ENCODE peak calls at places on chromosomes 6 and 20, in nine cellular contexts. M is GM12864; Y is progenitor cell of endocrine pancreas; S is skeletal muscle cell; P is stimulated activated CD8-positive, alpha-beta memory T cell treated with anti-CD3 and anti-CD28 coated beads, Interleukin-4, amount 100 ng/mL, for 4 hours; D is activated naive CD4-positive, alpha-beta T cell; N is nephron progenitor cell; L is iPS DF 6.9; A is Right ventricle myocardium inferior. F is an unnamed sample.

GRCh38 chr6:75285156-75285639 is 606 bp upstream of the TMEM30A start:
- DNase-seq in M (no peak), Y (no peak), S (no peak), P (no peak), D (no peak), N (no peak), L (no peak), A (no peak), F (no peak)

GRCh38 chr20:3221398-3222226 is 12.3 kb downstream of the ITPA start:
- DNase-seq in M (no peak), Y (no peak), S (no peak), P (no peak), D (no peak), N (no peak), L (no peak), A (peak; percentile 28), F (no peak)

GRCh38 chr20:90651-91050 is 3.2 kb downstream of the DEFB125 start:
- DNase-seq in M (no peak), Y (no peak), S (no peak), P (no peak), D (no peak), N (no peak), L (no peak), A (no peak), F (no peak)

GRCh38 chr6:28258877-28259777 is at the start of gene NKAPL:
- DNase-seq in M (no peak), Y (no peak), S (no peak), P (peak; percentile 42), D (peak; percentile 9), N (no peak), L (no peak), A (peak; percentile 92), F (no peak)

GRCh38 chr20:58524814-58525213 is 9.6 kb upstream of the APCDD1L start:
- DNase-seq in M (no peak), Y (no peak), S (no peak), P (no peak), D (no peak), N (no peak), L (no peak), A (no peak), F (no peak)

GRCh38 chr6:159044899-159045727 is at the start of gene TAGAP:
- DNase-seq in M (peak; percentile 85), Y (no peak), S (no peak), P (peak; percentile 67), D (peak; percentile 57), N (no peak), L (no peak), A (peak; percentile 89), F (no peak)

GRCh38 chr20:17488916-17489600 is 42.1 kb downstream of the BFSP1 start:
- DNase-seq in M (no peak), Y (no peak), S (no peak), P (no peak), D (no peak), N (no peak), L (no peak), A (no peak), F (no peak)

GRCh38 chr6:140915001-140915950 is 1217.4 kb upstream of the GJE1 start:
- DNase-seq in M (no peak), Y (no peak), S (peak; percentile 28), P (no peak), D (no peak), N (no peak), L (no peak), A (no peak), F (peak; percentile 29)

GRCh38 chr6:82270791-82271392 is 23.3 kb upstream of the IBTK start:
- DNase-seq in M (no peak), Y (no peak), S (no peak), P (no peak), D (no peak), N (no peak), L (no peak), A (no peak), F (no peak)

GRCh38 chr6:124984668-124985338 is 22.6 kb downstream of the RNF217 start:
- DNase-seq in M (no peak), Y (no peak), S (no peak), P (no peak), D (no peak), N (no peak), L (no peak), A (no peak), F (no peak)

GRCh38 chr6:29941476-29941875 is 856 bp upstream of the HLA-A start:
- DNase-seq in M (no peak), Y (no peak), S (no peak), P (no peak), D (no peak), N (no peak), L (no peak), A (no peak), F (no peak)

GRCh38 chr20:63179876-63180275 is 36.1 kb downstream of the YTHDF1 start:
- DNase-seq in M (no peak), Y (no peak), S (no peak), P (no peak), D (no peak), N (no peak), L (no peak), A (no peak), F (no peak)

GRCh38 chr20:51206032-51206662 is 183.2 kb upstream of the KCNG1 start:
- DNase-seq in M (no peak), Y (no peak), S (no peak), P (no peak), D (no peak), N (no peak), L (no peak), A (no peak), F (no peak)

GRCh38 chr6:1608976-1609661 is 596 bp upstream of the FOXC1 start:
- DNase-seq in M (no peak), Y (no peak), S (no peak), P (no peak), D (no peak), N (peak; percentile 63), L (no peak), A (no peak), F (no peak)

GRCh38 chr20:48728042-48728837 is 99.6 kb downstream of the PREX1 start:
- DNase-seq in M (no peak), Y (no peak), S (no peak), P (no peak), D (no peak), N (no peak), L (no peak), A (peak; percentile 27), F (no peak)

GRCh38 chr6:82251942-82252341 is 4.4 kb upstream of the IBTK start:
- DNase-seq in M (no peak), Y (no peak), S (no peak), P (no peak), D (no peak), N (no peak), L (no peak), A (no peak), F (no peak)

GRCh38 chr6:62805431-62805830 is 405.8 kb upstream of the FKBP1C start:
- DNase-seq in M (no peak), Y (no peak), S (no peak), P (no peak), D (no peak), N (no peak), L (no peak), A (no peak), F (no peak)

GRCh38 chr6:107517274-107517673 is 27.4 kb downstream of the SOBP start:
- DNase-seq in M (no peak), Y (no peak), S (no peak), P (no peak), D (no peak), N (no peak), L (no peak), A (no peak), F (no peak)

GRCh38 chr20:48601798-48602197 is 226.0 kb downstream of the PREX1 start:
- DNase-seq in M (no peak), Y (no peak), S (no peak), P (no peak), D (no peak), N (no peak), L (no peak), A (no peak), F (no peak)

GRCh38 chr20:25145131-25145530 is 50.4 kb upstream of the ENTPD6 start:
- DNase-seq in M (no peak), Y (no peak), S (no peak), P (no peak), D (no peak), N (no peak), L (no peak), A (no peak), F (no peak)